ENCODE peak calls at places on chromosomes 3 and 15, in eight cellular contexts. W is left ventricle myocardium inferior, Z is tibial artery, E is dorsolateral prefrontal cortex, F is AG10803, M is GM06990, Y is fibroblast of lung, P is neural progenitor cell. C is an unnamed sample.

GRCh38 chr3:152385761-152386160 is 117.0 kb downstream of the MBNL1 start:
- DNase-seq in W (no peak), Z (no peak), E (no peak), F (peak), M (no peak), Y (peak), P (no peak), C (no peak)

GRCh38 chr3:127391436-127392145 is 103.7 kb upstream of the PRR20G start:
- DNase-seq in W (peak), Z (peak), E (no peak), F (no peak), M (no peak), Y (no peak), P (no peak), C (no peak)

GRCh38 chr3:72990701-72991395 is 5.8 kb upstream of the PPP4R2 start:
- DNase-seq in W (no peak), Z (no peak), E (no peak), F (no peak), M (no peak), Y (no peak), P (no peak), C (no peak)

GRCh38 chr15:101309436-101310162 is 14.6 kb upstream of the SNRPA1 start:
- DNase-seq in W (no peak), Z (no peak), E (peak), F (no peak), M (no peak), Y (no peak), P (no peak), C (no peak)

GRCh38 chr15:22810033-22810734 is 23.7 kb downstream of the NIPA1 start:
- DNase-seq in W (no peak), Z (no peak), E (no peak), F (no peak), M (no peak), Y (no peak), P (no peak), C (no peak)

GRCh38 chr3:73314182-73314951 is 252.9 kb downstream of the EBLN2 start:
- DNase-seq in W (no peak), Z (no peak), E (no peak), F (no peak), M (peak), Y (no peak), P (no peak), C (no peak)

GRCh38 chr3:99503350-99503749 is 135.0 kb upstream of the COL8A1 start:
- DNase-seq in W (no peak), Z (no peak), E (no peak), F (peak), M (no peak), Y (peak), P (no peak), C (no peak)

GRCh38 chr15:40344631-40345120 is 3.9 kb upstream of the CCDC9B start:
- DNase-seq in W (no peak), Z (peak), E (peak), F (peak), M (no peak), Y (peak), P (peak), C (no peak)

GRCh38 chr3:31636693-31637442 is 104.1 kb downstream of the STT3B start:
- DNase-seq in W (no peak), Z (no peak), E (no peak), F (no peak), M (no peak), Y (no peak), P (no peak), C (no peak)

GRCh38 chr15:88630798-88631463 is 7.9 kb upstream of the ISG20 start:
- DNase-seq in W (no peak), Z (peak), E (no peak), F (no peak), M (no peak), Y (no peak), P (no peak), C (no peak)

GRCh38 chr15:52464478-52464877 is 64.2 kb downstream of the MYO5A start:
- DNase-seq in W (no peak), Z (no peak), E (no peak), F (no peak), M (peak), Y (no peak), P (no peak), C (no peak)

GRCh38 chr3:132286035-132286434 is 31.2 kb upstream of the ACP3 start:
- DNase-seq in W (no peak), Z (no peak), E (no peak), F (no peak), M (no peak), Y (no peak), P (no peak), C (no peak)

GRCh38 chr3:143103633-143104032 is 15.9 kb upstream of the CHST2 start:
- DNase-seq in W (no peak), Z (no peak), E (no peak), F (no peak), M (peak), Y (no peak), P (no peak), C (no peak)

GRCh38 chr3:113499081-113499480 is 15.9 kb downstream of the SPICE1 start:
- DNase-seq in W (no peak), Z (no peak), E (no peak), F (peak), M (no peak), Y (peak), P (no peak), C (no peak)

GRCh38 chr3:28476764-28477163 is 128.1 kb upstream of the AZI2 start:
- DNase-seq in W (no peak), Z (no peak), E (no peak), F (no peak), M (no peak), Y (no peak), P (no peak), C (no peak)

GRCh38 chr15:51186846-51187340 is 92.2 kb upstream of the TNFAIP8L3 start:
- DNase-seq in W (no peak), Z (no peak), E (no peak), F (no peak), M (no peak), Y (no peak), P (no peak), C (no peak)

GRCh38 chr3:125185758-125186245 is 26.7 kb downstream of the SLC12A8 start:
- DNase-seq in W (no peak), Z (no peak), E (no peak), F (no peak), M (no peak), Y (no peak), P (no peak), C (no peak)

GRCh38 chr3:57085211-57085610 is 24.7 kb downstream of the SPATA12 start:
- DNase-seq in W (no peak), Z (no peak), E (no peak), F (no peak), M (no peak), Y (no peak), P (no peak), C (no peak)

GRCh38 chr3:156654834-156655233 is 19.6 kb upstream of the TIPARP start:
- DNase-seq in W (no peak), Z (no peak), E (no peak), F (no peak), M (no peak), Y (no peak), P (no peak), C (no peak)

GRCh38 chr3:35651456-35651855 is 12.1 kb downstream of the ARPP21 start:
- DNase-seq in W (no peak), Z (no peak), E (no peak), F (no peak), M (no peak), Y (peak), P (no peak), C (no peak)

GRCh38 chr3:35649405-35649804 is 10.1 kb downstream of the ARPP21 start:
- DNase-seq in W (no peak), Z (no peak), E (no peak), F (no peak), M (no peak), Y (no peak), P (no peak), C (no peak)

GRCh38 chr3:35653347-35653746 is 14.0 kb downstream of the ARPP21 start:
- DNase-seq in W (no peak), Z (no peak), E (no peak), F (no peak), M (no peak), Y (no peak), P (no peak), C (no peak)

GRCh38 chr3:35654471-35654870 is 15.1 kb downstream of the ARPP21 start:
- DNase-seq in W (no peak), Z (no peak), E (no peak), F (no peak), M (no peak), Y (no peak), P (no peak), C (no peak)

GRCh38 chr3:35651888-35652287 is 12.6 kb downstream of the ARPP21 start:
- DNase-seq in W (no peak), Z (no peak), E (no peak), F (no peak), M (no peak), Y (peak), P (no peak), C (no peak)
- H3K4me3 ChIP-seq in W (no peak), Z (no peak), E (no peak), F (no peak), M (no peak), Y (no peak), P (no peak), C (no peak)

DNA sequence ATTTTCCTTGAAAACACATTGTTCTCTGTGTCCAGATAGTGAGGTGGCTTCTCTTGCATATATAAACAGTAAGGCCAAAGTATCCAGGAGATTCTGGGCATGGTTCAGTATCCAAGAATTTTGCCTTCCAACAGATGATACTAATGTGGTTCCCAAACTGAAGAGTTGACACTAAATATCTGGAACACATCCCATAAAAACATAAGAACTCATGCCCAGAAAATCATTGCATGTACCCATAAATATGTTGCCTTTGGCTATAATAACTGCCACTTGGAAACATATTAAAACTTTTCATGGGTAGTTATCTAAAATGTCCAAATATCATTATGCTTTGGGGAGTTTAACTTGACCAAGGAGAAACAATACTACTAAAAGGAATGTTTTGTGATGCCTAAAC is 753.7 kb downstream of the TUSC7 start:
- DNase-seq in W (no peak), Z (no peak), E (no peak), F (no peak), M (no peak), Y (peak), P (no peak), C (no peak)
- TF ChIP-seq CTCF in W (no peak), Z (no peak), E (no peak), F (no peak), M (no peak), Y (no peak), P (no peak), C (no peak)

GRCh38 chr15:74173545-74174215 is at the start of gene ISLR:
- DNase-seq in W (peak), Z (peak), E (peak), F (peak), M (no peak), Y (peak), P (no peak), C (no peak)
- H3K4me3 ChIP-seq in W (peak), Z (peak), E (peak), F (peak), M (no peak), Y (no peak), P (no peak), C (peak)

DNA sequence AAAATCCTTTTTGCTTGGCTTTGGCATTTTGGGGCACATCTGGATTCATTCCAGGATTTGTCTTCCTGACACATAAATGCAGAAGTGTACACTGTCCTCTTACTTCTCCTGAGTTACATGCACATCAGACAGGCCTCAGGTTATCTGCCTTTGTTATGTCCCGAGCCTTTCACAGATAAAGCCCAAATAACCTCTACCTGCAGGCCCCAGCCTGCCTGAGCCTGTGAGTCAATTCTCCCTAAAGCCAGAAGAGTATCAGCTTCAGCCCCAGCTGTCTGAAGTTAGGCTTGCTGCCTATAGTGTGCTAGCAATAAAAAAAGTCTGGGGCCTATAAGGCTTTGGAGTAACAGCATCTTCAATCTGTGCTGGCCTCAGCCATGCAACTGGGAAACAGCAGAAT is 17.7 kb upstream of the GSK3B start:
- DNase-seq in W (no peak), Z (no peak), E (no peak), F (no peak), M (no peak), Y (no peak), P (no peak), C (no peak)
- TF ChIP-seq CTCF in W (no peak), Z (no peak), E (no peak), F (no peak), M (no peak), Y (no peak), P (no peak), C (no peak)

GRCh38 chr3:169400874-169401273 is 262.6 kb downstream of the MECOM start:
- DNase-seq in W (no peak), Z (no peak), E (no peak), F (no peak), M (no peak), Y (no peak), P (no peak), C (no peak)
- H3K4me3 ChIP-seq in W (no peak), Z (no peak), E (no peak), F (no peak), M (no peak), Y (no peak), P (no peak), C (no peak)

GRCh38 chr3:4584537-4585249 is 91.5 kb downstream of the ITPR1 start:
- DNase-seq in W (no peak), Z (peak), E (no peak), F (no peak), M (peak), Y (no peak), P (no peak), C (no peak)
- TF ChIP-seq CTCF in W (peak), Z (no peak), E (peak), F (no peak), M (no peak), Y (peak), P (no peak), C (no peak)

DNA sequence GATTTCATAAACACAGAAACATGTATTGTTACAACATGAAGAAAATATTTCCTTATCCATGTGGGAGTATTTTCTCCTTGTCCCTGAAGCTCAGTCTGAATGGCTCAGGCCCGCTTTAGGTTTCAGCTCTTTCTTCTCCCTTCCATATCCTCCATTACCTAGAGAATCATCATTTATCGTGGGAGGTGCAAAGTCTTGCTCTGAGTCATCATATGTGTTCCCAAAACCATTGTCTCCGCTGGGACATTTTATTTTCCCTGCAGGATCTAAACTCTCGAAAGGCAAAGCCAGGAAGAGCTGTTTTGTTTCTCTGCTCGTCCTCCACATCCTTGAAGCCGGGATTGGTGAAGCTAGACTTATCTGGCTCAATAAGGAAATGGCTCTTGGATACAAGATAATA is 571.2 kb downstream of the EDEM1 start:
- DNase-seq in W (no peak), Z (no peak), E (no peak), F (no peak), M (no peak), Y (no peak), P (no peak), C (no peak)
- H3K4me3 ChIP-seq in W (no peak), Z (no peak), E (no peak), F (no peak), M (no peak), Y (no peak), P (no peak), C (no peak)

DNA sequence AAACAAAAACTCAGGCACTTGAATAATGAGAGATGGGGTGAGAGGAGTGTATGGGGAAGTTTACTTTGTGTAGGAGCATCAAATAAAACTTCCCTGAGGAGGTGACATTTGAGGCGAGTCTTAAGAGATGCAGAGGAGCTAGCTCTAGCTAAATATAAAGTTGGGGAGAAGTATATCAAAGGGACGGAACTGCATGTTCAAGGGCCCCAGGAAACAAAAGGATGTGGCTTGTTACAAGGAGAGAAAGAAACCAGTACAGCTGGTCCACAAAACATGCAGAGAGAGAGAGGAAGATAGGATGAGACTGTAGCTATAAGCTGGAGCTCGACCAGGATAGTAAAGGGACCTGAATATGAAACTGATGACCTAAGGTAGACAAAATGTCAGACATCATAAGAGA is 17.6 kb downstream of the FEZF2 start:
- DNase-seq in W (no peak), Z (no peak), E (no peak), F (no peak), M (no peak), Y (no peak), P (no peak), C (no peak)
- TF ChIP-seq CTCF in W (no peak), Z (no peak), E (no peak), F (no peak), M (no peak), Y (no peak), P (no peak), C (no peak)

GRCh38 chr3:101979033-101979432 is 129.7 kb downstream of the NFKBIZ start:
- DNase-seq in W (no peak), Z (no peak), E (no peak), F (no peak), M (no peak), Y (no peak), P (no peak), C (no peak)
- H3K4me3 ChIP-seq in W (no peak), Z (no peak), E (no peak), F (no peak), M (no peak), Y (no peak), P (no peak), C (no peak)

DNA sequence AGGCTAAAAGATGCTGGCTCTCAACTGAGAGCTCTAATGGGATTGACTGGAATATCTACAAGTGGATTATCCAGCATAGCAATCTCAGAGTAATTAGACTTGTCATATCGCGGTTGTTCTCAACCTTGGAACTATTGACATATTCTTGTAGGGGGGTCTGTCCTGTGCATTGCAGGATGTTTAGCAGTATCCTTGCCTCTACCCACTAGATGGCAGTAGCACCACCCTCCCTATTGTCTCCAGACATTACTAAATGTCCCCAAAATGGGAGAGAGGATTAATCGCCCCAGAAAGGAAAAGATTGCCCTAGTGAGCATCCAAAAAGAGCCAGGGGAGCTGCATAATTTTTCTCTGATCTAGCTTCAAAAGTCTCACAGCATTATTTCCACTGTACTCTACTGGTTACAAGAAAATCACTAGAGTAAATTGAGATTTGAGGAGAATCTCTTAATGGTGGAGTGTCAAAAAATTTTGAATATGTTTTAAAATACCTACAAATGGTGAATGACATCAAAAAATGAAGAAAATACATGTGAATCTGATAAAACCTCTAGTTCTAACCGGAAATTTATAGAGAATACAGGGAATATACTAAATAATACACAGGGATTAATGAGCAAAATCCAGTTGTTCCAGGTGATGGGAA is 388.2 kb upstream of the AGTR1 start:
- DNase-seq in W (no peak), Z (no peak), E (no peak), F (peak), M (no peak), Y (peak), P (peak), C (no peak)
- TF ChIP-seq CTCF in W (peak), Z (peak), E (no peak), F (peak), M (peak), Y (peak), P (peak), C (peak)

C was measured in breast epithelium.